ENCODE peak calls at places on chromosomes 16 and 17, in ten cellular contexts. H is mucosa of descending colon; E is activated CD8-positive, alpha-beta memory T cell treated with anti-CD3 and anti-CD28 coated beads, Interleukin-2, amount 10 ng/mL, durations not matched to agents 7 days and 5 days; U is left cardiac atrium; R is T-helper 17 cell; J is body of pancreas; T is effector memory CD8-positive, alpha-beta T cell; V is CD4-positive, alpha-beta T cell; W is stimulated activated effector memory CD8-positive, alpha-beta T cell treated with anti-CD3 and anti-CD28 coated beads, Interleukin-12 subunit alpha, Interleukin-12 subunit beta, amount 100 ng/mL, for 72 hours; F is foreskin keratinocyte. X is an unnamed sample.

GRCh38 chr16:88783391-88784073 is 1.5 kb downstream of the PIEZO1 start:
- ATAC-seq in H (peak; percentile 18), E (no peak), U (peak; percentile 33), R (no peak), J (peak; percentile 7), T (no peak), V (no peak), W (no peak), F (no peak), X (no peak)

GRCh38 chr16:57265850-57266530 is 18.5 kb downstream of the PLLP start:
- ATAC-seq in H (peak; percentile 82), E (no peak), U (peak; percentile 84), R (no peak), J (peak; percentile 81), T (no peak), V (no peak), W (no peak), F (peak; percentile 72), X (no peak)

GRCh38 chr16:78957328-78958100 is 643.0 kb downstream of the MAF start:
- ATAC-seq in H (no peak), E (no peak), U (no peak), R (peak; percentile 79), J (no peak), T (no peak), V (peak; percentile 65), W (peak; percentile 36), F (peak; percentile 88), X (peak; percentile 34)

GRCh38 chr17:7824021-7824924 is 9.7 kb upstream of the KDM6B start:
- ATAC-seq in H (no peak), E (no peak), U (no peak), R (no peak), J (no peak), T (no peak), V (no peak), W (no peak), F (no peak), X (no peak)

GRCh38 chr16:68636818-68637217 is 8.3 kb upstream of the CDH3 start:
- ATAC-seq in H (peak; percentile 56), E (no peak), U (peak; percentile 66), R (no peak), J (no peak), T (no peak), V (no peak), W (peak; percentile 69), F (peak; percentile 54), X (no peak)

GRCh38 chr16:22161999-22162657 is at the start of gene SDR42E2:
- ATAC-seq in H (peak; percentile 84), E (peak; percentile 55), U (no peak), R (peak; percentile 88), J (peak; percentile 72), T (peak; percentile 86), V (peak; percentile 95), W (peak; percentile 71), F (peak; percentile 60), X (peak; percentile 24)

GRCh38 chr17:74873874-74874614 is 1.2 kb upstream of the FDXR start:
- ATAC-seq in H (no peak), E (no peak), U (no peak), R (no peak), J (no peak), T (no peak), V (no peak), W (no peak), F (no peak), X (no peak)

GRCh38 chr16:28255838-28256237 is 36.5 kb upstream of the SBK1 start:
- ATAC-seq in H (no peak), E (no peak), U (no peak), R (no peak), J (no peak), T (no peak), V (no peak), W (no peak), F (no peak), X (no peak)